ENCODE peak calls at places on chromosomes 5 and 9, in five cellular contexts. Z is AG08396, T is H7, S is choroid plexus epithelial cell, Q is occipital lobe. Y is an unnamed sample.
A peak's percentile ranks its signal among the peaks of the same experiment; 100 is the strongest.

GRCh38 chr9:95857122-95857521 is 18.4 kb upstream of the ERCC6L2 start:
- DNase-seq in T (no peak), S (peak; percentile 96), Z (no peak), Q (no peak), Y (peak; percentile 79)

GRCh38 chr5:93294996-93295395 is 286.0 kb downstream of the NR2F1-AS1 start:
- DNase-seq in S (no peak), Q (no peak), T (no peak), Z (no peak), Y (no peak)

GRCh38 chr9:26768196-26768595 is 124.4 kb downstream of the CAAP1 start:
- DNase-seq in Z (no peak), T (no peak), Q (no peak), S (no peak), Y (no peak)

GRCh38 chr5:61333351-61334223 is 1.5 kb downstream of the ZSWIM6 start:
- DNase-seq in T (peak; percentile 77), Z (peak; percentile 42), Q (no peak), S (no peak), Y (peak; percentile 65)

GRCh38 chr9:131487621-131488031 is 15.1 kb upstream of the POMT1 start:
- DNase-seq in Q (no peak), Z (no peak), S (no peak), T (no peak), Y (no peak)

GRCh38 chr5:122908662-122909061 is 63.2 kb downstream of the SNX24 start:
- DNase-seq in Q (no peak), S (no peak), Z (no peak), T (no peak), Y (peak; percentile 54)

GRCh38 chr9:68476889-68477288 is 63.8 kb downstream of the TMEM252 start:
- DNase-seq in S (no peak), Z (no peak), Q (no peak), T (no peak), Y (no peak)

GRCh38 chr5:112689510-112689909 is 48.2 kb upstream of the APC start:
- DNase-seq in S (peak; percentile 35), T (no peak), Q (no peak), Z (no peak), Y (no peak)

GRCh38 chr9:109448223-109448622 is 49.9 kb downstream of the PTPN3 start:
- DNase-seq in S (peak; percentile 65), T (no peak), Q (no peak), Z (no peak), Y (peak; percentile 19)

GRCh38 chr5:121628783-121629182 is 222.9 kb upstream of the FTMT start:
- DNase-seq in Z (no peak), T (no peak), S (peak; percentile 7), Q (no peak), Y (no peak)

GRCh38 chr5:94545870-94546625 is 72.4 kb downstream of the KIAA0825 start:
- DNase-seq in S (no peak), Z (no peak), T (no peak), Q (no peak), Y (no peak)

GRCh38 chr5:132342291-132343180 is 27.0 kb upstream of the SLC22A5 start:
- DNase-seq in T (no peak), Q (no peak), Z (no peak), S (no peak), Y (no peak)

GRCh38 chr9:26170224-26170623 is 492.0 kb upstream of the TUSC1 start:
- DNase-seq in Z (no peak), T (no peak), S (no peak), Q (no peak), Y (no peak)

GRCh38 chr5:142455856-142456255 is 131.0 kb upstream of the SPRY4 start:
- DNase-seq in S (no peak), Z (no peak), T (no peak), Q (no peak), Y (no peak)

GRCh38 chr5:81922790-81923398 is 48.9 kb upstream of the ATG10 start:
- DNase-seq in S (no peak), Z (no peak), Q (no peak), T (no peak), Y (no peak)